ENCODE peak calls at places on chromosome 14, in nine cellular contexts. One of them, this sample, is unnamed.

GRCh38 chr14:51602176-51602759 is 49.4 kb upstream of the FRMD6 start:
- DNase-seq in GM03348: no peak
- DNase-seq in GM20000: no peak
- DNase-seq in hepatocyte: no peak
- DNase-seq in uterus: no peak
- DNase-seq in head of caudate nucleus: no peak
- DNase-seq in left ventricle myocardium inferior: no peak
- DNase-seq in activated naive CD4-positive, alpha-beta T cell treated with Interleukin-2 at 50 U/mL for 16 hours: no peak
- DNase-seq in ACHN: no peak
- DNase-seq in this sample: no peak

GRCh38 chr14:99323603-99324185 is 51.7 kb upstream of the BCL11B start:
- DNase-seq in GM03348: no peak
- DNase-seq in GM20000: no peak
- DNase-seq in hepatocyte: no peak
- DNase-seq in uterus: no peak
- DNase-seq in head of caudate nucleus: no peak
- DNase-seq in left ventricle myocardium inferior: no peak
- DNase-seq in activated naive CD4-positive, alpha-beta T cell treated with Interleukin-2 at 50 U/mL for 16 hours: no peak
- DNase-seq in ACHN: no peak
- DNase-seq in this sample: no peak

GRCh38 chr14:82724296-82724695 is 1190.6 kb upstream of the SEL1L start:
- DNase-seq in GM03348: no peak
- DNase-seq in GM20000: no peak
- DNase-seq in hepatocyte: no peak
- DNase-seq in uterus: no peak
- DNase-seq in head of caudate nucleus: no peak
- DNase-seq in left ventricle myocardium inferior: no peak
- DNase-seq in activated naive CD4-positive, alpha-beta T cell treated with Interleukin-2 at 50 U/mL for 16 hours: no peak
- DNase-seq in ACHN: no peak
- DNase-seq in this sample: no peak

GRCh38 chr14:74424606-74425005 is 1.4 kb downstream of the SYNDIG1L start:
- DNase-seq in GM03348: no peak
- DNase-seq in GM20000: no peak
- DNase-seq in hepatocyte: no peak
- DNase-seq in uterus: no peak
- DNase-seq in head of caudate nucleus: no peak
- DNase-seq in left ventricle myocardium inferior: no peak
- DNase-seq in activated naive CD4-positive, alpha-beta T cell treated with Interleukin-2 at 50 U/mL for 16 hours: no peak
- DNase-seq in ACHN: no peak
- DNase-seq in this sample: no peak

GRCh38 chr14:68081489-68081888 is 261.9 kb downstream of the RAD51B start:
- DNase-seq in GM03348: no peak
- DNase-seq in GM20000: no peak
- DNase-seq in hepatocyte: no peak
- DNase-seq in uterus: no peak
- DNase-seq in head of caudate nucleus: no peak
- DNase-seq in left ventricle myocardium inferior: no peak
- DNase-seq in activated naive CD4-positive, alpha-beta T cell treated with Interleukin-2 at 50 U/mL for 16 hours: no peak
- DNase-seq in ACHN: no peak
- DNase-seq in this sample: no peak

GRCh38 chr14:64112859-64113258 is 181.3 kb downstream of the ESR2 start:
- DNase-seq in GM03348: no peak
- DNase-seq in GM20000: no peak
- DNase-seq in hepatocyte: peak
- DNase-seq in uterus: no peak
- DNase-seq in head of caudate nucleus: no peak
- DNase-seq in left ventricle myocardium inferior: no peak
- DNase-seq in activated naive CD4-positive, alpha-beta T cell treated with Interleukin-2 at 50 U/mL for 16 hours: no peak
- DNase-seq in ACHN: no peak
- DNase-seq in this sample: no peak

GRCh38 chr14:91413547-91414474 is 3.8 kb downstream of the CCDC88C start:
- DNase-seq in GM03348: no peak
- DNase-seq in GM20000: no peak
- DNase-seq in hepatocyte: peak
- DNase-seq in uterus: no peak
- DNase-seq in head of caudate nucleus: peak
- DNase-seq in left ventricle myocardium inferior: no peak
- DNase-seq in activated naive CD4-positive, alpha-beta T cell treated with Interleukin-2 at 50 U/mL for 16 hours: peak
- DNase-seq in ACHN: no peak
- DNase-seq in this sample: peak

GRCh38 chr14:103292426-103293374 is 41.3 kb upstream of the EIF5 start:
- DNase-seq in GM03348: peak
- DNase-seq in GM20000: peak
- DNase-seq in hepatocyte: peak
- DNase-seq in uterus: peak
- DNase-seq in head of caudate nucleus: peak
- DNase-seq in left ventricle myocardium inferior: peak
- DNase-seq in activated naive CD4-positive, alpha-beta T cell treated with Interleukin-2 at 50 U/mL for 16 hours: peak
- DNase-seq in ACHN: peak
- DNase-seq in this sample: peak

GRCh38 chr14:70905316-70905715 is 1.9 kb upstream of the PCNX1 start:
- DNase-seq in GM03348: peak
- DNase-seq in GM20000: no peak
- DNase-seq in hepatocyte: peak
- DNase-seq in uterus: peak
- DNase-seq in head of caudate nucleus: no peak
- DNase-seq in left ventricle myocardium inferior: peak
- DNase-seq in activated naive CD4-positive, alpha-beta T cell treated with Interleukin-2 at 50 U/mL for 16 hours: no peak
- DNase-seq in ACHN: no peak
- DNase-seq in this sample: no peak

GRCh38 chr14:83842536-83842935 is 1687.4 kb upstream of the FLRT2 start:
- DNase-seq in GM03348: no peak
- DNase-seq in GM20000: no peak
- DNase-seq in hepatocyte: no peak
- DNase-seq in uterus: no peak
- DNase-seq in head of caudate nucleus: no peak
- DNase-seq in left ventricle myocardium inferior: no peak
- DNase-seq in activated naive CD4-positive, alpha-beta T cell treated with Interleukin-2 at 50 U/mL for 16 hours: no peak
- DNase-seq in ACHN: no peak
- DNase-seq in this sample: no peak

GRCh38 chr14:104246401-104247335 is 108.3 kb downstream of the KIF26A start:
- DNase-seq in GM03348: no peak
- DNase-seq in GM20000: no peak
- DNase-seq in hepatocyte: no peak
- DNase-seq in uterus: no peak
- DNase-seq in head of caudate nucleus: no peak
- DNase-seq in left ventricle myocardium inferior: no peak
- DNase-seq in activated naive CD4-positive, alpha-beta T cell treated with Interleukin-2 at 50 U/mL for 16 hours: no peak
- DNase-seq in ACHN: no peak
- DNase-seq in this sample: no peak

GRCh38 chr14:58981840-58982239 is 206.6 kb upstream of the DAAM1 start:
- DNase-seq in GM03348: no peak
- DNase-seq in GM20000: no peak
- DNase-seq in hepatocyte: no peak
- DNase-seq in uterus: no peak
- DNase-seq in head of caudate nucleus: no peak
- DNase-seq in left ventricle myocardium inferior: no peak
- DNase-seq in activated naive CD4-positive, alpha-beta T cell treated with Interleukin-2 at 50 U/mL for 16 hours: no peak
- DNase-seq in ACHN: no peak
- DNase-seq in this sample: no peak

GRCh38 chr14:20855652-20856291 is 35.4 kb upstream of the RNASE3 start:
- DNase-seq in GM03348: peak
- DNase-seq in GM20000: peak
- DNase-seq in hepatocyte: peak
- DNase-seq in uterus: peak
- DNase-seq in head of caudate nucleus: peak
- DNase-seq in left ventricle myocardium inferior: peak
- DNase-seq in activated naive CD4-positive, alpha-beta T cell treated with Interleukin-2 at 50 U/mL for 16 hours: peak
- DNase-seq in ACHN: peak
- DNase-seq in this sample: peak

GRCh38 chr14:22221508-22221907 is 367.5 kb downstream of the DAD1 start:
- DNase-seq in GM03348: peak
- DNase-seq in GM20000: peak
- DNase-seq in hepatocyte: peak
- DNase-seq in uterus: no peak
- DNase-seq in head of caudate nucleus: no peak
- DNase-seq in left ventricle myocardium inferior: no peak
- DNase-seq in activated naive CD4-positive, alpha-beta T cell treated with Interleukin-2 at 50 U/mL for 16 hours: no peak
- DNase-seq in ACHN: peak
- DNase-seq in this sample: no peak

GRCh38 chr14:55328317-55328716 is 57.1 kb downstream of the FBXO34 start:
- DNase-seq in GM03348: peak
- DNase-seq in GM20000: no peak
- DNase-seq in hepatocyte: no peak
- DNase-seq in uterus: no peak
- DNase-seq in head of caudate nucleus: no peak
- DNase-seq in left ventricle myocardium inferior: no peak
- DNase-seq in activated naive CD4-positive, alpha-beta T cell treated with Interleukin-2 at 50 U/mL for 16 hours: no peak
- DNase-seq in ACHN: no peak
- DNase-seq in this sample: no peak

GRCh38 chr14:94011795-94012194 is 14.3 kb upstream of the OTUB2 start:
- DNase-seq in GM03348: peak
- DNase-seq in GM20000: peak
- DNase-seq in hepatocyte: no peak
- DNase-seq in uterus: no peak
- DNase-seq in head of caudate nucleus: no peak
- DNase-seq in left ventricle myocardium inferior: no peak
- DNase-seq in activated naive CD4-positive, alpha-beta T cell treated with Interleukin-2 at 50 U/mL for 16 hours: no peak
- DNase-seq in ACHN: peak
- DNase-seq in this sample: no peak

GRCh38 chr14:55926007-55926406 is 192.2 kb upstream of the PELI2 start:
- DNase-seq in GM03348: no peak
- DNase-seq in GM20000: no peak
- DNase-seq in hepatocyte: peak
- DNase-seq in uterus: no peak
- DNase-seq in head of caudate nucleus: no peak
- DNase-seq in left ventricle myocardium inferior: no peak
- DNase-seq in activated naive CD4-positive, alpha-beta T cell treated with Interleukin-2 at 50 U/mL for 16 hours: no peak
- DNase-seq in ACHN: no peak
- DNase-seq in this sample: no peak

GRCh38 chr14:79483472-79483871 is 727.8 kb downstream of the DIO2 start:
- DNase-seq in GM03348: peak
- DNase-seq in GM20000: no peak
- DNase-seq in hepatocyte: no peak
- DNase-seq in uterus: no peak
- DNase-seq in head of caudate nucleus: no peak
- DNase-seq in left ventricle myocardium inferior: no peak
- DNase-seq in activated naive CD4-positive, alpha-beta T cell treated with Interleukin-2 at 50 U/mL for 16 hours: no peak
- DNase-seq in ACHN: no peak
- DNase-seq in this sample: no peak

GRCh38 chr14:98144964-98145363 is 1127.0 kb downstream of the BCL11B start:
- DNase-seq in GM03348: peak
- DNase-seq in GM20000: no peak
- DNase-seq in hepatocyte: peak
- DNase-seq in uterus: no peak
- DNase-seq in head of caudate nucleus: no peak
- DNase-seq in left ventricle myocardium inferior: no peak
- DNase-seq in activated naive CD4-positive, alpha-beta T cell treated with Interleukin-2 at 50 U/mL for 16 hours: no peak
- DNase-seq in ACHN: no peak
- DNase-seq in this sample: no peak

GRCh38 chr14:22052795-22053194 is 379.2 kb upstream of the OR4E1 start:
- DNase-seq in GM03348: no peak
- DNase-seq in GM20000: no peak
- DNase-seq in hepatocyte: peak
- DNase-seq in uterus: no peak
- DNase-seq in head of caudate nucleus: no peak
- DNase-seq in left ventricle myocardium inferior: no peak
- DNase-seq in activated naive CD4-positive, alpha-beta T cell treated with Interleukin-2 at 50 U/mL for 16 hours: no peak
- DNase-seq in ACHN: no peak
- DNase-seq in this sample: no peak

GRCh38 chr14:58488550-58488949 is 61.0 kb downstream of the KIAA0586 start:
- DNase-seq in GM03348: peak
- DNase-seq in GM20000: peak
- DNase-seq in hepatocyte: no peak
- DNase-seq in uterus: no peak
- DNase-seq in head of caudate nucleus: no peak
- DNase-seq in left ventricle myocardium inferior: no peak
- DNase-seq in activated naive CD4-positive, alpha-beta T cell treated with Interleukin-2 at 50 U/mL for 16 hours: no peak
- DNase-seq in ACHN: peak
- DNase-seq in this sample: no peak

GRCh38 chr14:88168498-88169165 is 154.4 kb downstream of the KCNK10 start:
- DNase-seq in GM03348: peak
- DNase-seq in GM20000: peak
- DNase-seq in hepatocyte: peak
- DNase-seq in uterus: no peak
- DNase-seq in head of caudate nucleus: no peak
- DNase-seq in left ventricle myocardium inferior: no peak
- DNase-seq in activated naive CD4-positive, alpha-beta T cell treated with Interleukin-2 at 50 U/mL for 16 hours: peak
- DNase-seq in ACHN: peak
- DNase-seq in this sample: peak

GRCh38 chr14:63375772-63376171 is 57.0 kb upstream of the GPHB5 start:
- DNase-seq in GM03348: no peak
- DNase-seq in GM20000: no peak
- DNase-seq in hepatocyte: no peak
- DNase-seq in uterus: no peak
- DNase-seq in head of caudate nucleus: no peak
- DNase-seq in left ventricle myocardium inferior: no peak
- DNase-seq in activated naive CD4-positive, alpha-beta T cell treated with Interleukin-2 at 50 U/mL for 16 hours: no peak
- DNase-seq in ACHN: no peak
- DNase-seq in this sample: no peak

GRCh38 chr14:102075155-102075554 is 11.7 kb downstream of the HSP90AA1 start:
- DNase-seq in GM03348: peak
- DNase-seq in GM20000: no peak
- DNase-seq in hepatocyte: no peak
- DNase-seq in uterus: no peak
- DNase-seq in head of caudate nucleus: no peak
- DNase-seq in left ventricle myocardium inferior: no peak
- DNase-seq in activated naive CD4-positive, alpha-beta T cell treated with Interleukin-2 at 50 U/mL for 16 hours: no peak
- DNase-seq in ACHN: no peak
- DNase-seq in this sample: no peak

GRCh38 chr14:51446771-51447170 is 204.9 kb upstream of the FRMD6 start:
- DNase-seq in GM03348: no peak
- DNase-seq in GM20000: no peak
- DNase-seq in hepatocyte: no peak
- DNase-seq in uterus: no peak
- DNase-seq in head of caudate nucleus: no peak
- DNase-seq in left ventricle myocardium inferior: no peak
- DNase-seq in activated naive CD4-positive, alpha-beta T cell treated with Interleukin-2 at 50 U/mL for 16 hours: no peak
- DNase-seq in ACHN: no peak
- DNase-seq in this sample: no peak

GRCh38 chr14:34888186-34888585 is 13.0 kb upstream of the BAZ1A start:
- DNase-seq in GM03348: no peak
- DNase-seq in GM20000: no peak
- DNase-seq in hepatocyte: no peak
- DNase-seq in uterus: no peak
- DNase-seq in head of caudate nucleus: no peak
- DNase-seq in left ventricle myocardium inferior: no peak
- DNase-seq in activated naive CD4-positive, alpha-beta T cell treated with Interleukin-2 at 50 U/mL for 16 hours: no peak
- DNase-seq in ACHN: no peak
- DNase-seq in this sample: no peak

GRCh38 chr14:85334316-85334715 is 195.6 kb upstream of the FLRT2 start:
- DNase-seq in GM03348: no peak
- DNase-seq in GM20000: no peak
- DNase-seq in hepatocyte: no peak
- DNase-seq in uterus: no peak
- DNase-seq in head of caudate nucleus: no peak
- DNase-seq in left ventricle myocardium inferior: no peak
- DNase-seq in activated naive CD4-positive, alpha-beta T cell treated with Interleukin-2 at 50 U/mL for 16 hours: no peak
- DNase-seq in ACHN: no peak
- DNase-seq in this sample: no peak

GRCh38 chr14:28152453-28153044 is 614.0 kb upstream of the FOXG1 start:
- DNase-seq in GM03348: no peak
- DNase-seq in GM20000: no peak
- DNase-seq in hepatocyte: no peak
- DNase-seq in uterus: no peak
- DNase-seq in head of caudate nucleus: no peak
- DNase-seq in left ventricle myocardium inferior: no peak
- DNase-seq in activated naive CD4-positive, alpha-beta T cell treated with Interleukin-2 at 50 U/mL for 16 hours: no peak
- DNase-seq in ACHN: no peak
- DNase-seq in this sample: no peak

GRCh38 chr14:37874429-37875109 is 279.1 kb downstream of the TTC6 start:
- DNase-seq in GM03348: peak
- DNase-seq in GM20000: peak
- DNase-seq in hepatocyte: peak
- DNase-seq in uterus: peak
- DNase-seq in head of caudate nucleus: peak
- DNase-seq in left ventricle myocardium inferior: peak
- DNase-seq in activated naive CD4-positive, alpha-beta T cell treated with Interleukin-2 at 50 U/mL for 16 hours: peak
- DNase-seq in ACHN: peak
- DNase-seq in this sample: peak

GRCh38 chr14:53758141-53758540 is 198.5 kb downstream of the BMP4 start:
- DNase-seq in GM03348: no peak
- DNase-seq in GM20000: no peak
- DNase-seq in hepatocyte: no peak
- DNase-seq in uterus: no peak
- DNase-seq in head of caudate nucleus: no peak
- DNase-seq in left ventricle myocardium inferior: no peak
- DNase-seq in activated naive CD4-positive, alpha-beta T cell treated with Interleukin-2 at 50 U/mL for 16 hours: no peak
- DNase-seq in ACHN: no peak
- DNase-seq in this sample: no peak

This sample was measured in T follicular helper cell.